ENCODE peak calls at places on chromosomes 6 and 20, in six cellular contexts. X is NB4, W is endothelial cell of umbilical vein, T is HepG2, D is GM12878, O is K562. B is an unnamed sample.
A peak's percentile ranks its signal among the peaks of the same experiment; 100 is the strongest.

GRCh38 chr20:60060593-60060992 is 102.4 kb downstream of the CDH26 start:
- DNase-seq in X (peak; percentile 82), W (no peak), T (no peak), D (no peak), O (no peak), B (no peak)

GRCh38 chr6:20900396-20901160 is 366.3 kb downstream of the CDKAL1 start:
- DNase-seq in X (no peak), W (no peak), T (no peak), D (no peak), O (no peak), B (no peak)

GRCh38 chr20:35286077-35286898 is 1.7 kb upstream of the EIF6 start:
- DNase-seq in X (no peak), W (no peak), T (peak; percentile 86), D (no peak), O (no peak), B (no peak)

GRCh38 chr6:119350202-119351004 is 842 bp upstream of the MAN1A1 start:
- DNase-seq in X (peak; percentile 14), W (peak; percentile 66), T (peak; percentile 33), D (no peak), O (no peak), B (peak; percentile 4)

GRCh38 chr6:108355890-108356289 is 61.0 kb downstream of the AFG1L start:
- DNase-seq in X (no peak), W (no peak), T (no peak), D (no peak), O (no peak), B (no peak)

GRCh38 chr6:38307730-38308129 is 332.0 kb downstream of the BTBD9 start:
- DNase-seq in X (peak; percentile 71), W (no peak), T (no peak), D (peak; percentile 72), O (no peak), B (no peak)

GRCh38 chr20:33441142-33441955 is 2.2 kb downstream of the SNTA1 start:
- DNase-seq in X (no peak), W (no peak), T (peak; percentile 71), D (no peak), O (peak; percentile 48), B (no peak)

GRCh38 chr20:59723607-59724456 is 119.5 kb downstream of the PHACTR3 start:
- DNase-seq in X (peak; percentile 98), W (no peak), T (no peak), D (no peak), O (no peak), B (no peak)

GRCh38 chr6:72425003-72425681 is 196.7 kb upstream of the KCNQ5 start:
- DNase-seq in X (no peak), W (no peak), T (no peak), D (no peak), O (no peak), B (no peak)

GRCh38 chr6:21033095-21033494 is 498.8 kb downstream of the CDKAL1 start:
- DNase-seq in X (no peak), W (no peak), T (no peak), D (no peak), O (no peak), B (no peak)

GRCh38 chr6:70080443-70081062 is 214.2 kb downstream of the COL19A1 start:
- DNase-seq in X (no peak), W (no peak), T (no peak), D (no peak), O (no peak), B (no peak)

GRCh38 chr20:47785321-47785899 is at the start of gene SULF2:
- DNase-seq in X (no peak), W (no peak), T (no peak), D (no peak), O (no peak), B (no peak)

GRCh38 chr6:166987930-166988329 is 11.3 kb upstream of the CEP43 start:
- DNase-seq in X (no peak), W (peak; percentile 7), T (no peak), D (no peak), O (no peak), B (no peak)

GRCh38 chr20:17419459-17419858 is 111.7 kb downstream of the BFSP1 start:
- DNase-seq in X (no peak), W (no peak), T (no peak), D (no peak), O (no peak), B (no peak)

GRCh38 chr6:142696123-142696522 is 248.9 kb downstream of the HIVEP2 start:
- DNase-seq in X (no peak), W (no peak), T (no peak), D (no peak), O (no peak), B (no peak)

GRCh38 chr6:28480253-28480932 is 35.2 kb downstream of the GPX6 start:
- DNase-seq in X (no peak), W (no peak), T (no peak), D (no peak), O (peak; percentile 66), B (no peak)

GRCh38 chr6:15331629-15332241 is 85.9 kb downstream of the JARID2 start:
- DNase-seq in X (no peak), W (no peak), T (no peak), D (no peak), O (no peak), B (no peak)

GRCh38 chr20:63363981-63364536 is 2.9 kb upstream of the CHRNA4 start:
- DNase-seq in X (no peak), W (no peak), T (no peak), D (no peak), O (no peak), B (no peak)

GRCh38 chr6:95352064-95352463 is 225.3 kb upstream of the MANEA start:
- DNase-seq in X (no peak), W (no peak), T (no peak), D (no peak), O (no peak), B (no peak)

GRCh38 chr20:16147221-16147620 is 426.0 kb downstream of the KIF16B start:
- DNase-seq in X (no peak), W (no peak), T (no peak), D (no peak), O (no peak), B (no peak)

GRCh38 chr6:166417285-166417691 is 34.5 kb upstream of the MPC1 start:
- DNase-seq in X (no peak), W (no peak), T (no peak), D (no peak), O (no peak), B (no peak)

GRCh38 chr20:38373898-38374297 is 27.6 kb downstream of the LBP start:
- DNase-seq in X (no peak), W (no peak), T (no peak), D (no peak), O (no peak), B (no peak)

GRCh38 chr6:149154137-149154900 is 163.2 kb upstream of the TAB2 start:
- DNase-seq in X (no peak), W (no peak), T (no peak), D (no peak), O (no peak), B (no peak)

GRCh38 chr6:3919130-3919628 is 70.0 kb downstream of the FAM50B start:
- DNase-seq in X (no peak), W (no peak), T (no peak), D (no peak), O (no peak), B (peak; percentile 12)

GRCh38 chr6:168102093-168102985 is 23.3 kb upstream of the FRMD1 start:
- DNase-seq in X (no peak), W (no peak), T (no peak), D (no peak), O (no peak), B (no peak)

DNA sequence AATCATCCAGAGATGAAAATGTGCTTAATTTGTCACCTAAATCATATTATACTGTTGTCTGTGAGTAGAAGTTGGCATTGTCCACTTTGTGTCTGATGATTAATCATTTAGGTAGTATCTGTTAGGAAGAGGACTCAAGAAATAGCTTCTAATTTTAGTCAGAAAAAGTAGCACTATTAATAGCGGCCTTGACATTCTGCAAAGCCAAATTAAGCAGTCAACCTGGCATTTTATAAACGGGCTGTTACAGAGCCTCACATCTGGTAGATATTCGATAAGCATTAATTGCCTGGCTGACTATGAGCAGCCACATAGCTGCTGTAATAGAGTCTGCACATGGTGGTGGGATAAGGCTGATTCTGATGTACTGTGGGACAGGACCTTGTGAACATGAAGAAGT is 99.5 kb downstream of the KLHL32 start:
- DNase-seq in X (no peak), W (no peak), T (no peak), D (no peak), O (no peak), B (no peak)
- TF ChIP-seq MYC in X (no peak), W (no peak), T (no peak), D (no peak), O (no peak), B (no peak)

GRCh38 chr6:44034931-44035345 is 92.3 kb downstream of the MRPL14 start:
- DNase-seq in X (peak; percentile 48), W (no peak), T (no peak), D (no peak), O (no peak), B (no peak)
- TF ChIP-seq MYC in X (no peak), W (no peak), T (no peak), D (no peak), O (no peak), B (no peak)

GRCh38 chr6:44059359-44060342 is 67.6 kb downstream of the MRPL14 start:
- DNase-seq in X (peak; percentile 74), W (peak; percentile 48), T (no peak), D (no peak), O (no peak), B (no peak)
- TF ChIP-seq MYC in X (no peak), W (no peak), T (no peak), D (no peak), O (no peak), B (no peak)

GRCh38 chr6:17210683-17211082 is 70.5 kb upstream of the RBM24 start:
- DNase-seq in X (no peak), W (no peak), T (no peak), D (no peak), O (no peak), B (no peak)

GRCh38 chr6:17214106-17214505 is 67.1 kb upstream of the RBM24 start:
- DNase-seq in X (no peak), W (no peak), T (no peak), D (no peak), O (no peak), B (no peak)

GRCh38 chr6:17211101-17211500 is 70.1 kb upstream of the RBM24 start:
- DNase-seq in X (no peak), W (no peak), T (no peak), D (no peak), O (no peak), B (no peak)

GRCh38 chr6:17218023-17218748 is 63.0 kb upstream of the RBM24 start:
- DNase-seq in X (no peak), W (no peak), T (no peak), D (no peak), O (no peak), B (no peak)

DNA sequence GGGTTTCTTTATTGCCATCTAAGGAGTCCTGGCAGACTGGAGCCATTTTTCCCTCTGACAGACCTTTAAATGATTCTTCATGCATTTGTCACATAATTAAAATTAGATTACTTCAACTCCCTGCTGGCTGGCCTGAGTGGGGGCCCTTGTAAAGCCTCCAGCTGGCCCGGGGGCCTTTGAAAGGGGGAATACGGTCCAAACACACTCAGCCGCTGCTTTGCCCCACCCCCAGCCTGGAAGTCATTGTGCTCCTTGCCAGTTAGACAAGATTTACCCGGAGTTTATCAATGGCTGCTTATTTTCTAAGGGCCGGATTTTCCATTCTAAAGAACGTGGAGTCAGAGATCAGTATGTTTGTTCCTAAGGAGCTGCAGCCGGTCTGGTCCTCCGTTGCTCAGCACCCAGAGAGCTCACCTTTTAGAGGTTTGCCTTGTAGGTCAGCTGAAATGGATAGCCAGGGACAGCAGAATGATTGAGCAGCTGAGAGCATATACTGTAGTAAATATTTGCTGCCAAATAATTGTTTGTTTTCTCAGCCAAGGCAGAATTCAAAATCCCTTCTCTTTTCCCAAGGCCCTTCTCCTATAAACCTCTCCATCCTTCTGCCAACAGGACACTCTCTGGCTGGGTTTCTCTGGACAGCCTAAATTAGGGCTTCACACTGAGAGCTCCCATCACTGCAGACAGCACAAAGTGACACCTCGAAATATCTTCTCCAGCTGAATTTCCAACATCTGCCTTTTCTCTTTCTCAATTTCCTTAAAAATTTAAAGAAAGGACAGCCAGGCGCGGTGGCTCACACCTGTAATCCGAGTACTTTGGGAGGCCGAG is 68.4 kb upstream of the RBM24 start:
- DNase-seq in X (no peak), W (no peak), T (no peak), D (no peak), O (no peak), B (no peak)
- TF ChIP-seq MYC in X (no peak), W (no peak), T (no peak), D (no peak), O (no peak), B (no peak)